ENCODE peak calls at places on chromosomes 6 and 20, in four cellular contexts. K is HL-60, W is GM12878, L is K562. D is an unnamed sample.

GRCh38 chr6:129497591-129498555 is 212.1 kb downstream of the ARHGAP18 start:
- DNase-seq in K (no peak), W (no peak), L (peak), D (no peak)

GRCh38 chr20:48614593-48615274 is 213.1 kb downstream of the PREX1 start:
- DNase-seq in K (no peak), W (no peak), L (no peak), D (no peak)

GRCh38 chr6:36492621-36493020 is 49.8 kb downstream of the KCTD20 start:
- DNase-seq in K (peak), W (no peak), L (no peak), D (no peak)

GRCh38 chr6:113073611-113074191 is 726.6 kb downstream of the RFPL4B start:
- DNase-seq in K (no peak), W (no peak), L (no peak), D (no peak)

GRCh38 chr20:32191873-32192272 is 15.7 kb downstream of the PLAGL2 start:
- DNase-seq in K (no peak), W (no peak), L (no peak), D (no peak)

GRCh38 chr6:43891072-43891870 is 121.3 kb downstream of the VEGFA start:
- DNase-seq in K (no peak), W (no peak), L (no peak), D (no peak)

GRCh38 chr6:2111162-2111677 is 134.2 kb downstream of the GMDS start:
- DNase-seq in K (no peak), W (peak), L (no peak), D (no peak)

GRCh38 chr6:105519954-105520353 is 117.1 kb upstream of the PREP start:
- DNase-seq in K (no peak), W (no peak), L (no peak), D (no peak)

GRCh38 chr6:14799928-14800327 is 445.9 kb upstream of the JARID2 start:
- DNase-seq in K (peak), W (peak), L (peak), D (no peak)

GRCh38 chr20:14481863-14482262 is 144.5 kb upstream of the FLRT3 start:
- DNase-seq in K (no peak), W (no peak), L (no peak), D (no peak)

GRCh38 chr20:20130399-20130798 is 78.1 kb downstream of the CFAP61 start:
- DNase-seq in K (no peak), W (peak), L (peak), D (no peak)

GRCh38 chr6:39844866-39845265 is 52.7 kb downstream of the DAAM2 start:
- DNase-seq in K (no peak), W (no peak), L (no peak), D (no peak)

GRCh38 chr6:137497722-137498463 is 3.7 kb upstream of the OLIG3 start:
- DNase-seq in K (no peak), W (no peak), L (no peak), D (peak)

GRCh38 chr20:10524034-10524476 is 89.0 kb downstream of the SLX4IP start:
- DNase-seq in K (no peak), W (no peak), L (no peak), D (no peak)

GRCh38 chr6:170208651-170209353 is 82.1 kb downstream of the DLL1 start:
- DNase-seq in K (no peak), W (no peak), L (no peak), D (no peak)

GRCh38 chr20:21173496-21174025 is 47.7 kb downstream of the KIZ start:
- DNase-seq in K (no peak), W (no peak), L (peak), D (no peak)

GRCh38 chr6:167268683-167269280 is 22.3 kb upstream of the UNC93A start:
- DNase-seq in K (no peak), W (no peak), L (no peak), D (no peak)

DNA sequence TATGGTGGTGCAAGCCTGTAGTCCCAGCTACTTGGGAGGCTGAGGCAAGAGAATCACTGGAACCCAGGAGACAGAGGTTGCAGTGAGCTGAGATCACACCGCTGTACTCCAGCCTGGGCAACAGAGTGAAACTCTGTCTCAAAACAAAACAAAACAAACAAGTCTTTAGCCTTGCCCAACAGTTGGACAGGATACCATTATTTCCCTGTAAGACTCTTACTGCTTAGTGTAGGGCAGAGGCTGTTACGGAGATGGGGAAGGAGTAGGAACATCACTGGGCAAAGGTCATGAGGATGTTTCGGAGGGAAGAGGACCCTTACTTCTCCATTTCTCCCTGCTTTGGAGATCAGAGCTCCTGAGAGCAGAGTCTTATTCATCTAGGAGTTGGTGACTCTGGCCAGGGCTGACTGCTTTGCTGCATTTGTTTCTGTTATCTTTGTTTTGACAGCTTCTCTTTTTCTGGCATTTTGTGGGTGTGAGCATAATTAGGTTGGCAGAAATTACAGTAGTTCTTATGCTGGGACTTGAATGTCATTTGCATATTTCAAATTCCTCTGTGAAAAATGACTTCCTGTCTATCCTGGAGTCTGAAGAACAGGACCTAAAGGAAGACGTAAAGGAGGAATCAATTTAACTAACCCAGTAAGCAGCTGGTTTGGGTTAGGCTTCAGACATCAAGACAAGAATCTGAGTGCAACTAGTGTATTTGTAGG is 88.9 kb downstream of the CDS2 start:
- DNase-seq in K (no peak), W (no peak), L (no peak), D (no peak)
- TF ChIP-seq POLR2AphosphoS5 in K (no peak), W (no peak), L (no peak), D (no peak)

DNA sequence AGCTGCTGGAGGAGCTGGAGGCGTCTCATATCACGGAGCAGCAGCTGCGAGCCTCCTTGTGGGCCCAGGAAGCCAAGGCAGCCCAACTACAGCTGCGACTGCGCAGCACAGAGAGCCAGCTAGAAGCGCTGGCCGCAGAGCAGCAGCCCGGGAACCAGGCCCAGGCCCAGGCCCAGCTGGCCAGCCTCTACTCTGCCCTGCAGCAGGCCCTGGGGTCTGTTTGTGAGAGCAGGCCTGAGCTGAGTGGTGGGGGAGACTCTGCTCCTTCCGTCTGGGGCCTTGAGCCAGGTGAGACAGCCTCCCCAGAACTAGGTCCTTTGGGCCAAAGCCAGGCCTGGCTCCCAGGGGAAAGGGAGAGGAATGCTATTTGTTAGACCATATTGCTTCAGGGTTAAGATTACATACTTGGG is 31.7 kb downstream of the C20orf173 start:
- DNase-seq in K (no peak), W (no peak), L (no peak), D (no peak)
- TF ChIP-seq SPI1 in K (no peak), W (no peak), L (no peak), D (no peak)

GRCh38 chr20:51667491-51667890 is 100.7 kb downstream of the ATP9A start:
- DNase-seq in K (no peak), W (no peak), L (no peak), D (no peak)

GRCh38 chr20:51665543-51666118 is 102.6 kb downstream of the ATP9A start:
- DNase-seq in K (no peak), W (no peak), L (no peak), D (no peak)

GRCh38 chr20:51666126-51666525 is 102.1 kb downstream of the ATP9A start:
- DNase-seq in K (no peak), W (no peak), L (no peak), D (no peak)

GRCh38 chr20:51668515-51668914 is 99.7 kb downstream of the ATP9A start:
- DNase-seq in K (no peak), W (no peak), L (no peak), D (no peak)

DNA sequence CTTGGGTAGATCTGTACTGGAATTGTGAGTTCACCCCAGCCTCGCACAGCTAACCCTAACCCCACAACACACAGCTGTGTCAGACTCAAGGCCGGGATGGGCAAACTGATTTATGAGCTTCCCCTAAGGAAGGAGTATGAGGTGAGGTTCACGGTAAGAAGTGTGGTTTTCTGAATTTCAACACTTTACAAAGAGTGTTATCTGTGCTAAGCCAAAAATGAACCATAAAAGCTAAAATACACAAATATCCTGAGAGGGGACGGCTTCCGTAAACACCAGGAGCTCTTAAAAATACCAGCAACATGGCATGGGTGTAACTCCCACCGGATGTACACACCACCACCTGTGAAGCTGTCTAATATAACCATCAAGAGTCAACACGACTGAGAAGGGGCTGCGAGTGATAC is 101.2 kb downstream of the ATP9A start:
- DNase-seq in K (no peak), W (no peak), L (no peak), D (no peak)
- TF ChIP-seq POLR2AphosphoS5 in K (no peak), W (no peak), L (no peak), D (no peak)

GRCh38 chr20:50789968-50790650 is 4.8 kb upstream of the BCAS4 start:
- DNase-seq in K (no peak), W (no peak), L (peak), D (no peak)

GRCh38 chr20:50788868-50789125 is 6.1 kb upstream of the BCAS4 start:
- DNase-seq in K (no peak), W (no peak), L (no peak), D (no peak)

GRCh38 chr20:50787181-50787580 is 7.7 kb upstream of the BCAS4 start:
- DNase-seq in K (no peak), W (no peak), L (no peak), D (no peak)

GRCh38 chr20:50786703-50787102 is 8.2 kb upstream of the BCAS4 start:
- DNase-seq in K (no peak), W (no peak), L (no peak), D (no peak)

GRCh38 chr20:50788045-50788867 is 6.6 kb upstream of the BCAS4 start:
- DNase-seq in K (no peak), W (no peak), L (peak), D (no peak)
- TF ChIP-seq SPI1 in K (no peak), W (no peak), L (no peak), D (no peak)

GRCh38 chr20:50138479-50139393 is 14.8 kb downstream of the PEDS1 start:
- DNase-seq in K (no peak), W (no peak), L (no peak), D (no peak)
- TF ChIP-seq POLR2AphosphoS5 in K (no peak), W (no peak), L (no peak), D (no peak)